ENCODE peak calls at places on chromosome 1, in five cellular contexts. A is activated CD4-positive, alpha-beta memory T cell treated with anti-CD3 and anti-CD28 coated beads for 36 hours; T is cardiac muscle cell; S is T-helper 2 cell; M is CD8-positive, alpha-beta memory T cell. K is an unnamed sample.

GRCh38 chr1:58739851-58740466 is 40.1 kb upstream of the MYSM1 start:
- DNase-seq in A (no peak), T (peak), S (no peak), M (peak), K (peak)

GRCh38 chr1:221327954-221328353 is 413.9 kb downstream of the DUSP10 start:
- DNase-seq in A (no peak), T (peak), S (no peak), M (no peak), K (no peak)

GRCh38 chr1:236007781-236008180 is 57.1 kb downstream of the NID1 start:
- DNase-seq in A (no peak), T (no peak), S (no peak), M (no peak), K (no peak)

GRCh38 chr1:20678599-20678998 is 17.4 kb upstream of the DDOST start:
- DNase-seq in A (no peak), T (no peak), S (no peak), M (no peak), K (no peak)

GRCh38 chr1:43309626-43310025 is 8.8 kb downstream of the TIE1 start:
- DNase-seq in A (no peak), T (no peak), S (no peak), M (no peak), K (no peak)

GRCh38 chr1:212514056-212514614 is 81.4 kb downstream of the NENF start:
- DNase-seq in A (peak), T (no peak), S (no peak), M (peak), K (peak)

GRCh38 chr1:21337931-21338567 is 47.8 kb upstream of the ECE1 start:
- DNase-seq in A (peak), T (no peak), S (no peak), M (no peak), K (no peak)

GRCh38 chr1:6464514-6464836 is 1.5 kb downstream of the TNFRSF25 start:
- DNase-seq in A (peak), T (no peak), S (no peak), M (no peak), K (no peak)

GRCh38 chr1:40628903-40629292 is 36.6 kb downstream of the RIMS3 start:
- DNase-seq in A (no peak), T (no peak), S (no peak), M (no peak), K (no peak)

GRCh38 chr1:226474443-226475111 is 66.7 kb upstream of the PARP1 start:
- DNase-seq in A (no peak), T (no peak), S (no peak), M (no peak), K (peak)

GRCh38 chr1:230130172-230130944 is 63.3 kb downstream of the GALNT2 start:
- DNase-seq in A (no peak), T (peak), S (no peak), M (no peak), K (peak)

GRCh38 chr1:37919277-37919676 is 27.6 kb downstream of the INPP5B start:
- DNase-seq in A (peak), T (peak), S (no peak), M (no peak), K (no peak)

GRCh38 chr1:9183898-9184297 is 50.7 kb upstream of the H6PD start:
- DNase-seq in A (no peak), T (no peak), S (no peak), M (no peak), K (no peak)

GRCh38 chr1:172742599-172743500 is 83.9 kb downstream of the FASLG start:
- DNase-seq in A (no peak), T (peak), S (no peak), M (peak), K (peak)

GRCh38 chr1:101148987-101149386 is 87.8 kb upstream of the S1PR1 start:
- DNase-seq in A (no peak), T (no peak), S (no peak), M (no peak), K (peak)

GRCh38 chr1:86502721-86503430 is 34.1 kb downstream of the CLCA1 start:
- DNase-seq in A (peak), T (no peak), S (no peak), M (no peak), K (peak)

GRCh38 chr1:58620926-58621325 is 43.9 kb upstream of the TACSTD2 start:
- DNase-seq in A (no peak), T (no peak), S (no peak), M (no peak), K (no peak)

GRCh38 chr1:236311040-236311439 is 29.3 kb upstream of the ERO1B start:
- DNase-seq in A (no peak), T (no peak), S (no peak), M (no peak), K (no peak)

GRCh38 chr1:113784104-113784779 is 25.0 kb upstream of the PHTF1 start:
- DNase-seq in A (peak), T (no peak), S (no peak), M (no peak), K (no peak)

GRCh38 chr1:119647228-119647733 is 785 bp downstream of the ZNF697 start:
- DNase-seq in A (no peak), T (peak), S (no peak), M (no peak), K (peak)

GRCh38 chr1:169682077-169682476 is 29.3 kb downstream of the SELL start:
- DNase-seq in A (no peak), T (no peak), S (no peak), M (no peak), K (no peak)

GRCh38 chr1:116724765-116725375 is 29.4 kb upstream of the CD2 start:
- DNase-seq in A (peak), T (peak), S (peak), M (peak), K (no peak)

GRCh38 chr1:1083181-1084027 is 9.3 kb upstream of the RNF223 start:
- DNase-seq in A (peak), T (no peak), S (no peak), M (no peak), K (no peak)

GRCh38 chr1:114352797-114353196 is 158.2 kb downstream of the TRIM33 start:
- DNase-seq in A (no peak), T (peak), S (no peak), M (no peak), K (peak)

GRCh38 chr1:33152685-33153432 is 29.0 kb downstream of the TRIM62 start:
- DNase-seq in A (no peak), T (no peak), S (no peak), M (no peak), K (peak)

GRCh38 chr1:156241311-156241811 is 623 bp upstream of the BGLAP start:
- DNase-seq in A (no peak), T (no peak), S (no peak), M (no peak), K (no peak)

GRCh38 chr1:3910769-3911520 is 10.9 kb upstream of the C1orf174 start:
- DNase-seq in A (peak), T (peak), S (peak), M (peak), K (peak)

GRCh38 chr1:97348599-97349265 is 572.1 kb downstream of the DPYD start:
- DNase-seq in A (no peak), T (no peak), S (no peak), M (no peak), K (peak)

GRCh38 chr1:225611537-225612223 is 41.2 kb downstream of the ENAH start:
- DNase-seq in A (no peak), T (no peak), S (no peak), M (no peak), K (no peak)

GRCh38 chr1:27934818-27935549 is at the start of gene SMPDL3B:
- DNase-seq in A (no peak), T (peak), S (no peak), M (no peak), K (peak)

GRCh38 chr1:204384636-204385354 is 25.1 kb upstream of the PLEKHA6 start:
- DNase-seq in A (no peak), T (no peak), S (no peak), M (no peak), K (no peak)

GRCh38 chr1:53644909-53645689 is 93.9 kb downstream of the GLIS1 start:
- DNase-seq in A (no peak), T (no peak), S (no peak), M (no peak), K (no peak)

GRCh38 chr1:113434874-113435175 is 44.5 kb downstream of the MAGI3 start:
- DNase-seq in A (no peak), T (no peak), S (no peak), M (no peak), K (no peak)

GRCh38 chr1:63906053-63906704 is 132.4 kb downstream of the ROR1 start:
- DNase-seq in A (no peak), T (no peak), S (no peak), M (no peak), K (peak)

GRCh38 chr1:8740034-8740449 is 77.4 kb downstream of the RERE start:
- DNase-seq in A (no peak), T (no peak), S (no peak), M (no peak), K (no peak)